ENCODE peak calls at places on chromosomes 7 and 10, in ten cellular contexts. T, S, W, O, Y, L, M, F, N and E are unnamed samples.

GRCh38 chr10:78777466-78778256 is 291.1 kb upstream of the ZMIZ1 start:
- DNase-seq in Y (peak; percentile 57), O (no peak), S (no peak), L (peak; percentile 62), F (no peak), M (peak; percentile 38), W (no peak), N (peak; percentile 62), T (no peak), E (no peak)

GRCh38 chr10:42872865-42873435 is 90.4 kb downstream of the BMS1 start:
- DNase-seq in N (no peak), W (no peak), O (no peak), L (no peak), T (no peak), Y (no peak), M (no peak), S (no peak), F (no peak), E (peak; percentile 17)

GRCh38 chr10:80204801-80205477 is 398 bp downstream of the ANXA11 start:
- DNase-seq in S (no peak), Y (peak; percentile 45), O (peak; percentile 34), T (no peak), W (no peak), N (no peak), M (no peak), L (peak; percentile 16), F (peak; percentile 33), E (no peak)

GRCh38 chr7:33423646-33424020 is 294.3 kb downstream of the BBS9 start:
- DNase-seq in Y (peak; percentile 17), M (no peak), S (peak; percentile 55), N (no peak), F (peak; percentile 35), T (no peak), L (no peak), O (peak; percentile 8), W (peak; percentile 33), E (no peak)

GRCh38 chr7:98870807-98871491 is 1.1 kb upstream of the TMEM130 start:
- DNase-seq in Y (no peak), W (no peak), L (no peak), T (no peak), F (no peak), N (no peak), M (no peak), O (no peak), S (no peak), E (no peak)

GRCh38 chr10:13712799-13713581 is 126.2 kb downstream of the PRPF18 start:
- DNase-seq in W (peak; percentile 77), S (peak; percentile 16), O (peak; percentile 80), L (peak; percentile 100), Y (no peak), T (peak; percentile 97), N (no peak), M (peak; percentile 94), F (no peak), E (peak; percentile 100)

GRCh38 chr7:29915481-29916215 is 74.0 kb downstream of the SCRN1 start:
- DNase-seq in T (peak; percentile 17), M (peak; percentile 20), Y (no peak), N (peak; percentile 27), W (no peak), S (no peak), O (no peak), F (no peak), L (no peak), E (no peak)

GRCh38 chr10:52318136-52318810 is 4.2 kb downstream of the DKK1 start:
- DNase-seq in O (no peak), F (no peak), L (peak; percentile 36), M (peak; percentile 66), T (no peak), N (no peak), S (no peak), W (no peak), Y (no peak), E (peak; percentile 55)

GRCh38 chr10:22369433-22370072 is 24.3 kb downstream of the SPAG6 start:
- DNase-seq in T (no peak), S (no peak), O (peak; percentile 27), M (peak; percentile 46), F (no peak), L (peak; percentile 40), N (no peak), W (peak; percentile 49), Y (no peak), E (peak; percentile 53)

GRCh38 chr7:18225067-18225466 is 197.4 kb upstream of the PRPS1L1 start:
- DNase-seq in F (no peak), N (no peak), T (no peak), Y (no peak), S (no peak), M (no peak), L (no peak), W (no peak), O (no peak), E (no peak)